ENCODE peak calls at places on chromosomes 3 and 15, in four cellular contexts. One of them, this sample, is unnamed.

GRCh38 chr15:71128939-71129562 is 13.8 kb downstream of the THSD4 start:
- DNase-seq in HEK293T: no peak
- DNase-seq in activated CD4-positive, alpha-beta memory T cell treated with anti-CD3 and anti-CD28 coated beads, Interleukin-2, amount 10 ng/mL, durations not matched to agents 7 days and 5 days: no peak
- DNase-seq in NCI-H446 treated with DMSO at 0.1 percent for 48 hours: no peak
- DNase-seq in this sample: no peak

GRCh38 chr3:13012228-13012691 is 61.0 kb downstream of the IQSEC1 start:
- DNase-seq in HEK293T: no peak
- DNase-seq in activated CD4-positive, alpha-beta memory T cell treated with anti-CD3 and anti-CD28 coated beads, Interleukin-2, amount 10 ng/mL, durations not matched to agents 7 days and 5 days: peak; percentile 69
- DNase-seq in NCI-H446 treated with DMSO at 0.1 percent for 48 hours: no peak
- DNase-seq in this sample: no peak

GRCh38 chr3:58617338-58617761 is 40.2 kb upstream of the FAM107A start:
- DNase-seq in HEK293T: no peak
- DNase-seq in activated CD4-positive, alpha-beta memory T cell treated with anti-CD3 and anti-CD28 coated beads, Interleukin-2, amount 10 ng/mL, durations not matched to agents 7 days and 5 days: no peak
- DNase-seq in NCI-H446 treated with DMSO at 0.1 percent for 48 hours: no peak
- DNase-seq in this sample: no peak

GRCh38 chr3:141477224-141477623 is 9.6 kb upstream of the RASA2 start:
- DNase-seq in HEK293T: no peak
- DNase-seq in activated CD4-positive, alpha-beta memory T cell treated with anti-CD3 and anti-CD28 coated beads, Interleukin-2, amount 10 ng/mL, durations not matched to agents 7 days and 5 days: no peak
- DNase-seq in NCI-H446 treated with DMSO at 0.1 percent for 48 hours: peak; percentile 21
- DNase-seq in this sample: peak; percentile 14

GRCh38 chr15:31871159-31871886 is 159.0 kb upstream of the CHRNA7 start:
- DNase-seq in HEK293T: no peak
- DNase-seq in activated CD4-positive, alpha-beta memory T cell treated with anti-CD3 and anti-CD28 coated beads, Interleukin-2, amount 10 ng/mL, durations not matched to agents 7 days and 5 days: no peak
- DNase-seq in NCI-H446 treated with DMSO at 0.1 percent for 48 hours: no peak
- DNase-seq in this sample: no peak

GRCh38 chr15:60585743-60586708 is 107.1 kb upstream of the ICE2 start:
- DNase-seq in HEK293T: peak; percentile 39
- DNase-seq in activated CD4-positive, alpha-beta memory T cell treated with anti-CD3 and anti-CD28 coated beads, Interleukin-2, amount 10 ng/mL, durations not matched to agents 7 days and 5 days: peak; percentile 66
- DNase-seq in NCI-H446 treated with DMSO at 0.1 percent for 48 hours: peak; percentile 2
- DNase-seq in this sample: peak; percentile 52

GRCh38 chr3:101976473-101976872 is 127.2 kb downstream of the NFKBIZ start:
- DNase-seq in HEK293T: no peak
- DNase-seq in activated CD4-positive, alpha-beta memory T cell treated with anti-CD3 and anti-CD28 coated beads, Interleukin-2, amount 10 ng/mL, durations not matched to agents 7 days and 5 days: no peak
- DNase-seq in NCI-H446 treated with DMSO at 0.1 percent for 48 hours: no peak
- DNase-seq in this sample: no peak

GRCh38 chr3:160003520-160004128 is 15.0 kb downstream of the IL12A start:
- DNase-seq in HEK293T: peak; percentile 49
- DNase-seq in activated CD4-positive, alpha-beta memory T cell treated with anti-CD3 and anti-CD28 coated beads, Interleukin-2, amount 10 ng/mL, durations not matched to agents 7 days and 5 days: peak; percentile 53
- DNase-seq in NCI-H446 treated with DMSO at 0.1 percent for 48 hours: peak; percentile 25
- DNase-seq in this sample: no peak

GRCh38 chr15:45372032-45372995 is 6.0 kb downstream of the GATM start:
- DNase-seq in HEK293T: no peak
- DNase-seq in activated CD4-positive, alpha-beta memory T cell treated with anti-CD3 and anti-CD28 coated beads, Interleukin-2, amount 10 ng/mL, durations not matched to agents 7 days and 5 days: no peak
- DNase-seq in NCI-H446 treated with DMSO at 0.1 percent for 48 hours: no peak
- DNase-seq in this sample: no peak

This sample was measured in NCI-H1694 treated with DMSO at 0.1 percent for 48 hours.